ENCODE peak calls at places on chromosome 10, in eight cellular contexts. Z is WTC11, R is NCI-H460, X is NCI-H1436, S is glomerular endothelial cell, J is fibroblast of the conjunctiva, G is memory B cell, N is hepatocyte. I is an unnamed sample.

GRCh38 chr10:11397980-11398580 is 213.4 kb downstream of the USP6NL start:
- DNase-seq in Z (no peak), R (no peak), X (no peak), S (no peak), J (no peak), G (no peak), N (no peak), I (no peak)

GRCh38 chr10:47348661-47349470 is 703 bp downstream of the RBP3 start:
- DNase-seq in Z (no peak), R (no peak), X (no peak), S (no peak), J (no peak), G (no peak), N (no peak), I (no peak)

GRCh38 chr10:100969175-100970075 is at the start of gene SEMA4G:
- DNase-seq in Z (peak; percentile 76), R (peak; percentile 15), X (peak; percentile 58), S (no peak), J (no peak), G (peak; percentile 49), N (peak; percentile 74), I (no peak)

GRCh38 chr10:37684765-37685164 is 172.6 kb downstream of the ZNF248 start:
- DNase-seq in Z (no peak), R (no peak), X (no peak), S (no peak), J (no peak), G (no peak), N (no peak), I (no peak)

GRCh38 chr10:100979821-100980272 is 7.5 kb downstream of the MRPL43 start:
- DNase-seq in Z (no peak), R (no peak), X (no peak), S (no peak), J (no peak), G (no peak), N (no peak), I (no peak)

GRCh38 chr10:85862771-85863170 is 503.8 kb downstream of the GRID1 start:
- DNase-seq in Z (no peak), R (no peak), X (no peak), S (no peak), J (no peak), G (no peak), N (peak; percentile 31), I (no peak)

GRCh38 chr10:127855584-127855881 is 37.2 kb downstream of the CLRN3 start:
- DNase-seq in Z (no peak), R (no peak), X (no peak), S (no peak), J (no peak), G (no peak), N (no peak), I (no peak)

GRCh38 chr10:127832456-127832855 is 60.3 kb downstream of the CLRN3 start:
- DNase-seq in Z (no peak), R (no peak), X (no peak), S (no peak), J (no peak), G (no peak), N (no peak), I (no peak)

GRCh38 chr10:4062751-4063150 is 277.7 kb upstream of the KLF6 start:
- DNase-seq in Z (no peak), R (no peak), X (no peak), S (no peak), J (no peak), G (no peak), N (no peak), I (no peak)

GRCh38 chr10:49744091-49744685 is 17.9 kb downstream of the OGDHL start:
- DNase-seq in Z (no peak), R (no peak), X (no peak), S (no peak), J (no peak), G (no peak), N (no peak), I (no peak)

GRCh38 chr10:13924020-13924725 is 337.4 kb downstream of the PRPF18 start:
- DNase-seq in Z (no peak), R (no peak), X (no peak), S (peak; percentile 50), J (peak; percentile 83), G (no peak), N (no peak), I (no peak)

GRCh38 chr10:8130973-8131911 is 76.8 kb downstream of the GATA3 start:
- DNase-seq in Z (no peak), R (no peak), X (no peak), S (no peak), J (no peak), G (no peak), N (no peak), I (no peak)

GRCh38 chr10:61847640-61848039 is 53.9 kb upstream of the ARID5B start:
- DNase-seq in Z (no peak), R (no peak), X (no peak), S (no peak), J (no peak), G (no peak), N (no peak), I (no peak)

GRCh38 chr10:74841265-74841973 is 15.0 kb downstream of the KAT6B start:
- DNase-seq in Z (no peak), R (no peak), X (no peak), S (no peak), J (no peak), G (no peak), N (no peak), I (no peak)